ENCODE peak calls at places on chromosome 21, in seven cellular contexts. Y is neural progenitor cell, J is heart right ventricle, H is mammary epithelial cell, F is heart left ventricle, Z is colonic mucosa, D is cardiac muscle cell. A is an unnamed sample. For H3K4me1, the result is how much of the 10 kb centered on the place peaks cover.

GRCh38 chr21:29078884-29079765 is 5.7 kb upstream of the CCT8 start:
- DNase-seq in F (peak), Z (peak), H (no peak), Y (no peak), D (no peak), J (peak), A (peak)

GRCh38 chr21:46347791-46348381 is 23.9 kb downstream of the PCNT start:
- DNase-seq in F (peak), J (peak), H (no peak), Z (no peak), D (no peak), Y (no peak), A (no peak)

GRCh38 chr21:17279663-17280062 is 233.2 kb upstream of the CXADR start:
- DNase-seq in D (no peak), J (no peak), Z (no peak), Y (no peak), F (no peak), H (no peak), A (no peak)

GRCh38 chr21:18547347-18547746 is 143.8 kb upstream of the TMPRSS15 start:
- DNase-seq in J (no peak), Y (no peak), Z (no peak), F (no peak), H (no peak), D (no peak), A (no peak)

GRCh38 chr21:35398366-35398982 is 349.4 kb upstream of the RUNX1 start:
- DNase-seq in Z (no peak), H (peak), J (no peak), Y (no peak), D (no peak), F (no peak), A (no peak)

GRCh38 chr21:37257526-37257966 is 9.6 kb downstream of the VPS26C start:
- DNase-seq in F (peak), J (peak), Z (peak), D (no peak), H (no peak), Y (no peak), A (peak)

GRCh38 chr21:25535811-25536210 is 71.5 kb downstream of the MRPL39 start:
- DNase-seq in D (no peak), Z (no peak), F (no peak), Y (no peak), J (no peak), H (no peak), A (no peak)

GRCh38 chr21:35436899-35437298 is 387.8 kb upstream of the RUNX1 start:
- DNase-seq in Y (no peak), Z (no peak), D (no peak), F (no peak), J (no peak), H (no peak), A (peak)

GRCh38 chr21:26684866-26685265 is 111.8 kb upstream of the CYYR1 start:
- DNase-seq in Y (no peak), J (no peak), Z (no peak), H (no peak), F (no peak), D (no peak), A (peak)

GRCh38 chr21:40936151-40936550 is 89.2 kb upstream of the DSCAM start:
- DNase-seq in Y (no peak), Z (no peak), J (peak), F (no peak), H (peak), D (peak), A (no peak)

GRCh38 chr21:34728479-34728878 is 59.7 kb downstream of the CLIC6 start:
- DNase-seq in F (no peak), Z (peak), Y (no peak), D (no peak), H (no peak), J (no peak), A (peak)

GRCh38 chr21:27827972-27828371 is 861.1 kb upstream of the ADAMTS5 start:
- DNase-seq in F (no peak), J (no peak), D (no peak), H (peak), Z (no peak), Y (no peak), A (peak)

GRCh38 chr21:27954806-27955205 is 987.9 kb upstream of the ADAMTS5 start:
- DNase-seq in H (no peak), F (no peak), J (no peak), D (no peak), Y (no peak), Z (no peak), A (no peak)

GRCh38 chr21:34630536-34631143 is 15.7 kb upstream of the RCAN1 start:
- DNase-seq in J (peak), Y (peak), F (peak), D (peak), H (peak), Z (peak), A (peak)

DNA sequence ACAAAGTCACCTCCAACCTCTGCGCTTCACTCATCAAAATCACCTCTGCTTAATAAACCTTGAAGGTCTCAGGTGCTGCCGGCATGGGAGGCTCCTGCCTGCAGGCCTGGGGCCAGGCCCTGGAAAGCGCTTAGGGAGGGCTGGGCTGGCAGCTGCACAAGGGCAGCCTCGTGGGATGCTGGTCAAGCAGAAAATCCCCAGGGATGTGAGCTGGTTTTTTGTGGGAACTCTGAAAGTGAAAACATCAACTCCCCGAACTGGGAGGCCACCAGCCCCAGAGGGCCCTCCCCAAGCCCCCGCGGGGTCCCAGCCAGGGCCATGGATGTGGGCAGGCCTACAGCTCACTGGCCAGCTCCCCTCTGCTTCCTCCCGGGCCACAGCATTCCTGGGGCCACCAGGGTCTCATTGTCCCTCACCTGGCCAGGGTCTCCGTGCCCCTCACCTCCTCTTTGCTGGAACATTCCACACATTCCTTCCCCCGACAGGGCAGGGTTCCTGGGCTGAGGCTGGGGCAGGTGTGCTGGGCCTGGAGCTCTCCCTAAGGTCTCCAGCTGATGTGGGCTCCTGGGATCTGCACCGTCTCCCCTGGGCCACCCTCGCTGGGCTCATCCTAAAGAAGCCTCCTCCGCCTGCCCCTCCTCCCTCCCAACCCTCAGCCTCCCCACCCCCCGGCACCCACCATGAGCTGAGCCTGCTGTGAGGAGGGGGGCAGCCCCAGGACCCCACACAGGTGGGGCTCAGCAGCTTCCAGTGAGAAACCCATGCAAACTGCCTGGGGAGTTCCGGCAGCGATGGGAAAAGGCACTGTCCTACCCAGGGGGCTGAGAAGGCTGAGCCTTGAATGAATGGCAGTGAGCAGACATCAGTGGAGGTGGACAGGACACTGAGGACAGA is 36.0 kb upstream of the POFUT2 start:
- DNase-seq in Z (no peak), J (no peak), H (no peak), Y (no peak), D (no peak), F (no peak), A (no peak)
- H3K4me1 ChIP-seq in Z (under half), J (under half), H (under half), Y (under half), D (under half), F (under half), A (under half)

GRCh38 chr21:39086547-39086946 is 96.7 kb downstream of the PSMG1 start:
- DNase-seq in Z (no peak), Y (no peak), J (no peak), D (no peak), F (no peak), H (no peak), A (no peak)

GRCh38 chr21:39087976-39088370 is 95.3 kb downstream of the PSMG1 start:
- DNase-seq in Y (no peak), J (no peak), D (no peak), H (no peak), Z (no peak), F (no peak), A (no peak)

GRCh38 chr21:39085843-39086415 is 97.3 kb downstream of the PSMG1 start:
- DNase-seq in D (no peak), J (no peak), H (no peak), Y (no peak), F (no peak), Z (no peak), A (no peak)

GRCh38 chr21:39087238-39087975 is 95.8 kb downstream of the PSMG1 start:
- DNase-seq in H (no peak), J (peak), Z (no peak), F (peak), D (no peak), Y (peak), A (no peak)

GRCh38 chr21:39088831-39089380 is 94.3 kb downstream of the PSMG1 start:
- DNase-seq in J (peak), Y (no peak), F (peak), H (peak), D (no peak), Z (no peak), A (peak)
- H3K27ac ChIP-seq in J (peak), Y (no peak), F (peak), H (no peak), D (no peak), Z (peak), A (peak)

DNA sequence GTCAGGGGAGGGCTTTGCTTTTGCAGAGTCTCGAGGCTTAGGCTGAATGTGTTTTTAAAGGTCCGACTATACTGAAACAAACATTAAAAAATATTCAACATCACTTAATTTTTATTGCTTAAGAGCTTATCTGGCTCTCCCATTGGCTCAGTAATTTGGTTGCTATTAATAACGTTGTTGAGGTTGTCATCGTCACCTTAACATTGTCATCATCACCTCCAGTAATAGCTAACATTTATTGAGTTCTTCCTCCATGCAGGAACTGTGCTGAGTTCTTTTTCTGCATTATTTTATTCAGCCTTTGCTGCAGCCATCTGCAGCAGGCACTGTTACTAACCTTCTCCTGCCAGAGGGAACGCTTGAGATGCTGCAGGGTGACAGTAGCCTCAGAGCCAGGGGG is 40.1 kb downstream of the ADARB1 start:
- DNase-seq in H (no peak), Y (no peak), J (no peak), F (no peak), D (no peak), Z (no peak), A (no peak)
- H3K4me1 ChIP-seq in H (under half), Y (under half), J (half or more), F (under half), D (under half), Z (under half), A (under half)

GRCh38 chr21:33197546-33197945 is 32.2 kb upstream of the IFNAR2 start:
- DNase-seq in D (peak), H (no peak), Y (no peak), F (peak), Z (no peak), J (peak), A (no peak)
- H3K27ac ChIP-seq in D (no peak), H (no peak), Y (no peak), F (peak), Z (no peak), J (peak), A (no peak)

GRCh38 chr21:41967708-41968107 is 13.9 kb upstream of the C2CD2 start:
- DNase-seq in Y (peak), D (no peak), J (no peak), H (no peak), F (no peak), Z (peak), A (no peak)

GRCh38 chr21:41970751-41971653 is 17.2 kb upstream of the C2CD2 start:
- DNase-seq in D (no peak), Y (no peak), F (no peak), J (no peak), H (no peak), Z (peak), A (no peak)

GRCh38 chr21:41971891-41972290 is 18.1 kb upstream of the C2CD2 start:
- DNase-seq in Z (no peak), D (no peak), J (no peak), F (no peak), H (no peak), Y (no peak), A (no peak)

GRCh38 chr21:41972511-41973205 is 18.8 kb upstream of the C2CD2 start:
- DNase-seq in Y (no peak), D (no peak), H (no peak), J (no peak), F (no peak), Z (peak), A (no peak)

GRCh38 chr21:41970099-41970391 is 16.2 kb upstream of the C2CD2 start:
- DNase-seq in F (no peak), Y (no peak), J (no peak), Z (peak), H (no peak), D (no peak), A (no peak)
- H3K4me1 ChIP-seq in F (under half), Y (under half), J (under half), Z (under half), H (under half), D (under half), A (under half)